ENCODE peak calls at places on chromosome 19, in six cellular contexts. V is AG10803, S is psoas muscle, R is AG04450, H is breast epithelium, D is tibial nerve. X is an unnamed sample.

GRCh38 chr19:8569066-8569761 is 8.0 kb downstream of the MYO1F start:
- DNase-seq in V (peak), S (no peak), R (peak), H (no peak), D (peak), X (peak)

GRCh38 chr19:3369337-3370213 is 3.2 kb downstream of the NFIC start:
- DNase-seq in V (peak), S (peak), R (no peak), H (no peak), D (no peak), X (no peak)

GRCh38 chr19:2887391-2887914 is 13.3 kb upstream of the ZNF57 start:
- DNase-seq in V (peak), S (no peak), R (peak), H (no peak), D (peak), X (peak)

GRCh38 chr19:48614436-48615144 is at the start of gene FAM83E:
- DNase-seq in V (no peak), S (peak), R (no peak), H (no peak), D (no peak), X (no peak)

GRCh38 chr19:42122691-42123607 is 9.3 kb downstream of the POU2F2 start:
- DNase-seq in V (no peak), S (peak), R (no peak), H (no peak), D (no peak), X (peak)

GRCh38 chr19:57560049-57560491 is 407 bp upstream of the ZNF550 start:
- DNase-seq in V (peak), S (peak), R (peak), H (no peak), D (no peak), X (peak)

GRCh38 chr19:19372656-19373416 is 32.6 kb upstream of the GATAD2A start:
- DNase-seq in V (peak), S (peak), R (no peak), H (no peak), D (peak), X (peak)

GRCh38 chr19:10115392-10116084 is 4.0 kb downstream of the P2RY11 start:
- DNase-seq in V (no peak), S (peak), R (no peak), H (no peak), D (no peak), X (peak)

GRCh38 chr19:18438331-18439024 is 545 bp upstream of the ISYNA1 start:
- DNase-seq in V (no peak), S (peak), R (no peak), H (no peak), D (no peak), X (no peak)

GRCh38 chr19:7942981-7943443 is 454 bp downstream of the TIMM44 start:
- DNase-seq in V (no peak), S (no peak), R (no peak), H (no peak), D (no peak), X (no peak)

GRCh38 chr19:55638864-55639359 is 1.9 kb upstream of the ZNF580 start:
- DNase-seq in V (peak), S (peak), R (no peak), H (no peak), D (no peak), X (peak)

GRCh38 chr19:35041548-35042055 is at the start of gene HPN:
- DNase-seq in V (no peak), S (peak), R (no peak), H (peak), D (no peak), X (no peak)

GRCh38 chr19:31350033-31350692 is 927 bp upstream of the TSHZ3 start:
- DNase-seq in V (peak), S (peak), R (no peak), H (no peak), D (no peak), X (peak)

GRCh38 chr19:40671404-40671803 is 19.0 kb downstream of the NUMBL start:
- DNase-seq in V (no peak), S (peak), R (no peak), H (no peak), D (no peak), X (no peak)

GRCh38 chr19:41595890-41596280 is 19.9 kb downstream of the CEACAM21 start:
- DNase-seq in V (no peak), S (no peak), R (no peak), H (no peak), D (no peak), X (no peak)

GRCh38 chr19:58372311-58373133 is 8.3 kb downstream of the ZNF837 start:
- DNase-seq in V (no peak), S (no peak), R (no peak), H (no peak), D (no peak), X (no peak)

GRCh38 chr19:12842511-12842910 is 4.2 kb downstream of the MAST1 start:
- DNase-seq in V (no peak), S (peak), R (no peak), H (no peak), D (no peak), X (no peak)

GRCh38 chr19:12843328-12843727 is 5.0 kb downstream of the MAST1 start:
- DNase-seq in V (no peak), S (peak), R (no peak), H (no peak), D (no peak), X (no peak)

GRCh38 chr19:12843999-12844732 is 5.9 kb downstream of the MAST1 start:
- DNase-seq in V (no peak), S (peak), R (no peak), H (no peak), D (no peak), X (no peak)

DNA sequence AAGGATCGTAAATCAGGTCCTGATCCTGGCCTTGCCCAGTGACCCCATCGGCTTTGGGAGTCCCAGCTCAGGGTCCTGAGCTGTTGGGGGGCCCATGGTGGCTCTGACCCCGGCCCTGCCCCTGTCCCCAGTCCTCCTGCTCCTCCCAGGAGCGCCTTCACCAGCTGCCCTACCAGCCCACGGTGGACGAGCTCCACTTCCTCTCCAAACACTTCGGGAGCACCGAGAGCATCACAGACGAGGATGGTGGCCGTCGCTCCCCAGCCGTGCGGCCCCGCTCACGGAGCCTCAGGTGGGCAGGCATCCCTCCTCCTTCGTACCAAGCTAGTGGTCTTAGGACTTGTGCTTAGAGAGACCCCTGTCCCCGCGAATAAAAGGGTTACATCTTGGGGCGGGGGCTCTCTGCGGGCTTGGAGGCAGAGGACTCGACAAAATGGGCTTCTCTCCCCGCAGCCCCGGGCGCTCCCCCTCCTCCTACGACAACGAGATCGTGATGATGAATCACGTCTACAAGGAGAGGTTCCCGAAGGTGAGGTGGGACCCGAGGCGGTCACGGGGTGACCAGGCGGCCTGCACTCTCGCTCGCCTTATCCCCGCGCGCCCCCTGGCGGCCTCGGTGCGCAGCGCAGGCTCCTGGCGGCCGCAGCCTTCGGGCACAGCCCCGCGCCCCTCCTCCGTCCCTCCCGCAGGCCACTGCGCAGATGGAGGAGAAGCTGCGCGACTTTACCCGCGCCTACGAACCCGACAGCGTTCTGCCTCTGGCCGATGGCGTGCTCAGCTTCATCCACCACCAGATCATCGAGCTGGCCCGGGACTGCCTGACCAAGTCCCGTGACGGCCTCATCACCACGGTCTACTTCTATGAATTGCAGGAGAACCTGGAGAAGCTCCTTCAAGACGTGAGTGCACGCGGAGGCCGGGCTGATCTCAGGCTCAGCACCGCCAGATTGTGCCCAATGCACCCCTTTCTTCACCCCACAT is 9.1 kb downstream of the MAST1 start:
- DNase-seq in V (peak), S (peak), R (no peak), H (peak), D (peak), X (peak)
- H3K4me3 ChIP-seq in V (peak), S (peak), R (peak), H (peak), D (no peak), X (peak)

DNA sequence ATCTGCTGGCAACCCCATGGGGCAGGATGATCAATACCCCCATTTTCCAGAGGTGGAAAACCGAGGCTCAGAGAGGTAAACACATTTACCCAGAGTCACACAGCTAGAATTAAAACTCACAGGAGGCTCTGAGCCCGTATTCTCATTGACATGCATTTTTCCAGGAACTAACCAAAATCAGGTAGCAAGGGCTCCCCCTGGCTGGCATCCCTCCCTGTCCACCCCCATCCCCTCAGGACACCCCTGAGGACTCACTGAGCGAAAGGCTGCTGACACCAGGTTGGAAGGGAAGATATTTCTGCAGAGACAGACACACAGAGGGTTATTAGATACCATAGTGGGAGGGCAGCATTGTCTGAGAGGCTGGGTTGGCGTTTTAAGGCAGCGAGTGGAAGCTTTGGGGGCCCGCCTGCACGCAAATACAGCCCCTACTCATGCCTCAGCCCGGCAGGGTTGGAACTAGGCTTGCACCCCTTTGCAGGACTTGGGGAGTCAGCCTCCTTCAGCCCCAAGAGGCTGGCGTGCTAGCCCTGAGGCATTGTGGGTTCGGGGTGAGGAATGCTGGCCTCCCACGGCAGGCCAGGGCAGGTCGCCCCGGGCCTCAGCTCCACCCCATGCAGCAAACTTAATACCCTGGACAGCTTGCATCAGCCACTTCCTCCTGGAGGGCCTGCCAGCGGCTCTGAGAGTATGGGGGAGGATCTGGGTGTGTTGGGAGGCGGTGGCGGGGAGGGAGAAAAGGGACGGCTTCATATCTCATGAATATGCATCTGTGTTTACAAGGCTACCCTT is 3.9 kb downstream of the SLC1A5 start:
- DNase-seq in V (peak), S (peak), R (peak), H (peak), D (peak), X (peak)
- TF ChIP-seq CTCF in V (peak), S (no peak), R (peak), H (no peak), D (no peak), X (peak)

DNA sequence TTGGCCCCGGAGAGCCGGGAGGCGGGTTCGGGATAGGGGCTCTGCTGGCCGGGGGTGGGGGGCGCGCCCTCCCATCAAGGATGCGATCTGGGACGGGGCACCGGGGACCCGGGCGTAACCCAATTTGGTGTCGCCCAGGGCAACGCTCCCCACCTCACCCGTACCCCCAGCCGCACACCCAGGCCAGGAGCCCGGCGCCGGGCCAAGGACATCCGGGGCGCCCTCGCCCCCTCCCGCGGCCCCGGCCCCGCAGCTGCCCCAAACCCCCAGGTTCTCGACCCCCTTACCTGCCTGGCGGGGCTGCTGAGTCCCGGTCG is 525 bp downstream of the SHANK1 start:
- DNase-seq in V (no peak), S (no peak), R (no peak), H (no peak), D (no peak), X (no peak)
- H3K4me3 ChIP-seq in V (peak), S (peak), R (peak), H (peak), D (peak), X (peak)

GRCh38 chr19:1261512-1261862 is 7.6 kb upstream of the CIRBP start:
- DNase-seq in V (no peak), S (peak), R (no peak), H (no peak), D (no peak), X (no peak)
- TF ChIP-seq CTCF in V (no peak), S (no peak), R (peak), H (no peak), D (no peak), X (peak)

DNA sequence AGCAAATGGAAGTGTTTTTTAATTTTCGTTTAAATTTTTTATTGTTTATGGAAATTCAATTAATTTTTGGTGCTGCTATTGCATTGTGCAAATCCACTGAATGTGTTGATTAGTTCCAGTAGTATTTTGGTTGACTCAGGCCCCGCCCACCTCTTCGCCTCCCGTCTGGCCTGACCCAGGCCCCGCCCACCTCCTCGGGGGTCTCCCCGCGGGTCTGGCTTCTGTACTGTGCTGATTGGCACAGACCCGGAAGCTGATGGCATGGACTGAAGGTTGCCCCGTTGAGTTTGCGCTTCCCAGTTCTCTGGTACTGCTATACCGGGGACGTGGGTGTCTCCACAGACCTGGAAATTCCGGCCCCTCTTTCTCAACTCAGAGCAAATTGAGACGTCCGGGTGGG is 14.6 kb downstream of the ZNF701 start:
- DNase-seq in V (no peak), S (peak), R (no peak), H (no peak), D (no peak), X (no peak)
- H3K4me3 ChIP-seq in V (no peak), S (no peak), R (no peak), H (no peak), D (no peak), X (no peak)

GRCh38 chr19:17390665-17391370 is 3.2 kb downstream of the CCDC194 start:
- DNase-seq in V (peak), S (peak), R (peak), H (peak), D (peak), X (peak)

GRCh38 chr19:17389288-17389687 is 4.7 kb downstream of the CCDC194 start:
- DNase-seq in V (no peak), S (no peak), R (no peak), H (no peak), D (no peak), X (no peak)

GRCh38 chr19:17393914-17394313 is at the start of gene CCDC194:
- DNase-seq in V (no peak), S (no peak), R (no peak), H (no peak), D (no peak), X (no peak)

GRCh38 chr19:17391371-17392151 is 2.4 kb downstream of the CCDC194 start:
- DNase-seq in V (no peak), S (no peak), R (no peak), H (no peak), D (no peak), X (no peak)

GRCh38 chr19:17389957-17390664 is 3.9 kb downstream of the CCDC194 start:
- DNase-seq in V (no peak), S (no peak), R (no peak), H (no peak), D (no peak), X (no peak)
- TF ChIP-seq CTCF in V (no peak), S (no peak), R (no peak), H (no peak), D (no peak), X (no peak)

DNA sequence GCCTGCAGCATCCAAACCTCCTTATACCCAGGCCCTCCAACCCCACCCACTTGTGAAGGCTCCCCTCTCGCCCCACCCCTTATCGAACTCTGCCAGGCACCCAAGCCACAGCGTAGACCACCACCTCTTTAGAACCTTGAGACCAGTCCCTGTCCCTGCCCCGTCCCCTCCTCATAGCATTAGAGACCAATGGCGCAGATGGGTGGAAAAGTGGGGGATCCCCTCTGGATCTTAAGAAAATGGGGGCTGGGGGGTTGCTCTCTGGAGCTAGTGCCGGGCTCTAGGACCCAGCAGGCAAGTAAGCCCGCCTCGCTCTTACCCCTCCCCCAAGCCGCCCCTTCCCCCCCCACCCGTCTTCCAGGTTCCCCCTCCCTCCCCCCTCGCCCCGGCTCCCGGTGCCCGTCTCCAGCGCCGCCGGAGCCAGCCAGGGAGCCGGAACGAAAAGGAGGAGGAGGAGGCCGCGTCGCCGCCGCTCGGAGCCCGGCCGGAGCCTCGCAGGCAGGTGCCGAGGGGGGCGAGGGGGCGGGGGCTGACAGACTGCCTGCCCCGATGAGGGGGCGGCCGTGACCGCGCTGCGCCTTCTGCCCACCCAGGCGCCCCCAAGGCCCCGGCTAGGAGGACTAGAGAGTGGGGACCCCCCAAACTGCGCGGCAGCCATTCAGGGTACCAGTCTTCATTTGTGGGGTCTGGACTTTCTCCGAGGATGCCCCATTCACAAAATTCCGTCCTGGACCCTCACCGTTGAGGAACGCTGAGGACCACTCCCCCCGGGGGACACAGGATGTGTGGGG is at the start of gene SPRED3:
- DNase-seq in V (peak), S (peak), R (no peak), H (no peak), D (no peak), X (no peak)
- H3K4me3 ChIP-seq in V (peak), S (peak), R (peak), H (peak), D (peak), X (peak)

DNA sequence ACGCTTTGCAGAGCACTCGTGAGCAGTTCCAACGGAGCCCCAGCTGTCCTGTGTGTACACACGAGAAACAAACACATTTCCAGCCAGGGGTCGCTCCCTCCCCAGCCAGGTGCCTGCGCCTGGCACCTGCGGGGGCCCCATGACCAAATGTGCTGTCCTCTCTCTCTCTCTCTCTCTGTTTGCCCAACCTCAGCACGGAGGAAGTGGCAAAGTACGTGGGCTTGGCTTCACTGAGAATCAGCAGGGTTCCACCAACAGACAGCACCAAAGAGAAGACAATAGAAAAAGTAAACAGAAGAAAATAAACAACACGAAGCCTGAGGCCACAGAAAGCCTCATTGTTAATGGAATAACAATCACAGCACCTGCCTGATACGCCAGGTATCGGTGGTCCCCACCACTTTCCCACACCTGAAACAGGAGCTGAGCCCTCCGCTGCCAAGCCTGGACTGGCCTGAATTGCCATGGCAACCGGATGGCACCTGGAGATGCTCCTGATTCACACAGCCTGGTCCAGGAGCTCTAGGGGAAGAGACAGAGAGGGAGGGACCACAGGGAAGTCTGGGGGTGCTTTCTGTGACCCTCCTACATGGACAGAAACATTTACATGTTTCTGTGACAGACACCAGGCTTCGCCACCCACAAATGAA is 103.9 kb upstream of the CACNA1A start:
- DNase-seq in V (no peak), S (no peak), R (no peak), H (no peak), D (no peak), X (no peak)
- TF ChIP-seq CTCF in V (no peak), S (no peak), R (no peak), H (no peak), D (no peak), X (no peak)

DNA sequence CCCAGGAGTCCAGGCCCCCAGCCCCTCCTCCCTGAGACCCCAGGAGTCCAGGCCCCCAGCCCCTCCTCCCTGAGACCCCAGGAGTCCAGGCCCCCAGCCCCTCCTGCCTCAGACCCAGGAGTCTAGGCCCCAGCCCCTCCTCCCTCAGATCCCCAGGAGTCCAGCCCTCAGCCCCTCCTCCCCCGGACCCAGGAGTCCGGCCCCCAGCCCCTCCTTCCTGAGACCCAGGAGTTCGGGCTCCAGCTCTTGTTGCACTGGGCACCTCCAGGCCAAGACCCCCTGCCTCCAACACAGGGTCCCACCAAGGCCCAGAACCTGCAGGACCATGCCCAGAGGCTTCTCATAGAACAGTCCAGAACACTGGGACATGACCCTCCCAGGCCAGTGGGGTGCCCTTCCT is 3.8 kb downstream of the ERCC1 start:
- DNase-seq in V (no peak), S (no peak), R (no peak), H (no peak), D (no peak), X (no peak)
- H3K4me3 ChIP-seq in V (no peak), S (no peak), R (no peak), H (no peak), D (no peak), X (no peak)

GRCh38 chr19:4374451-4375163 is 25.7 kb downstream of the SH3GL1 start:
- DNase-seq in V (peak), S (peak), R (no peak), H (no peak), D (peak), X (peak)
- TF ChIP-seq CTCF in V (no peak), S (no peak), R (no peak), H (no peak), D (no peak), X (peak)